ENCODE peak calls at places on chromosomes 3 and 15, in six cellular contexts. One of them, this sample, is unnamed.

GRCh38 chr3:162262145-162262544 is 765.5 kb downstream of the OTOL1 start:
- DNase-seq in lower lobe of right lung: no peak
- DNase-seq in T-helper 2 cell: no peak
- DNase-seq in left colon: no peak
- DNase-seq in Caki2: no peak
- DNase-seq in H9: no peak
- DNase-seq in this sample: no peak

GRCh38 chr15:42018306-42019224 is 2.3 kb downstream of the PLA2G4E start:
- DNase-seq in H9: no peak
- DNase-seq in Caki2: no peak
- DNase-seq in lower lobe of right lung: no peak
- DNase-seq in T-helper 2 cell: no peak
- DNase-seq in left colon: no peak
- DNase-seq in this sample: no peak

GRCh38 chr3:150180349-150180748 is 209.7 kb upstream of the PFN2 start:
- DNase-seq in left colon: no peak
- DNase-seq in Caki2: peak
- DNase-seq in H9: no peak
- DNase-seq in lower lobe of right lung: no peak
- DNase-seq in T-helper 2 cell: no peak
- DNase-seq in this sample: no peak

GRCh38 chr3:24137958-24138875 is 193.1 kb downstream of the NR1D2 start:
- DNase-seq in T-helper 2 cell: no peak
- DNase-seq in H9: no peak
- DNase-seq in Caki2: no peak
- DNase-seq in lower lobe of right lung: no peak
- DNase-seq in left colon: no peak
- DNase-seq in this sample: no peak

GRCh38 chr3:158845748-158846350 is 44.0 kb downstream of the MFSD1 start:
- DNase-seq in lower lobe of right lung: no peak
- DNase-seq in H9: no peak
- DNase-seq in Caki2: peak
- DNase-seq in left colon: no peak
- DNase-seq in T-helper 2 cell: no peak
- DNase-seq in this sample: no peak

GRCh38 chr3:27900316-27900715 is 178.2 kb upstream of the EOMES start:
- DNase-seq in T-helper 2 cell: no peak
- DNase-seq in left colon: no peak
- DNase-seq in lower lobe of right lung: no peak
- DNase-seq in Caki2: no peak
- DNase-seq in H9: no peak
- DNase-seq in this sample: no peak

GRCh38 chr15:67865766-67866165 is 25.9 kb upstream of the RNU6-1 start:
- DNase-seq in T-helper 2 cell: no peak
- DNase-seq in Caki2: no peak
- DNase-seq in left colon: no peak
- DNase-seq in lower lobe of right lung: no peak
- DNase-seq in H9: no peak
- DNase-seq in this sample: no peak

GRCh38 chr3:152719264-152719663 is 115.7 kb upstream of the P2RY1 start:
- DNase-seq in H9: no peak
- DNase-seq in T-helper 2 cell: no peak
- DNase-seq in left colon: no peak
- DNase-seq in lower lobe of right lung: no peak
- DNase-seq in Caki2: no peak
- DNase-seq in this sample: no peak

GRCh38 chr3:45779746-45780735 is 16.3 kb downstream of the SLC6A20 start:
- DNase-seq in H9: no peak
- DNase-seq in Caki2: no peak
- DNase-seq in lower lobe of right lung: no peak
- DNase-seq in left colon: no peak
- DNase-seq in T-helper 2 cell: no peak
- DNase-seq in this sample: no peak

GRCh38 chr3:121467085-121467484 is 78.7 kb downstream of the POLQ start:
- DNase-seq in left colon: no peak
- DNase-seq in lower lobe of right lung: no peak
- DNase-seq in T-helper 2 cell: no peak
- DNase-seq in Caki2: no peak
- DNase-seq in H9: no peak
- DNase-seq in this sample: no peak